ENCODE peak calls at places on chromosomes 5 and 9, in four cellular contexts. C is CD8-positive, alpha-beta T cell; Q is heart left ventricle; J is fibroblast of lung. O is an unnamed sample.

GRCh38 chr5:116938488-116938887 is 363.9 kb upstream of the SEMA6A start:
- DNase-seq in Q (no peak), C (no peak), J (no peak), O (no peak)

GRCh38 chr9:108386859-108387384 is 468.9 kb downstream of the ACTL7B start:
- DNase-seq in C (no peak), Q (no peak), J (peak; percentile 92), O (no peak)

GRCh38 chr9:77772641-77773040 is 124.5 kb upstream of the GNA14 start:
- DNase-seq in Q (no peak), J (no peak), C (no peak), O (no peak)

GRCh38 chr5:56631719-56632118 is 183.6 kb upstream of the MAP3K1 start:
- DNase-seq in C (no peak), J (no peak), Q (no peak), O (no peak)

GRCh38 chr5:113089653-113090335 is 113.2 kb downstream of the DCP2 start:
- DNase-seq in J (peak; percentile 17), Q (no peak), C (no peak), O (no peak)

GRCh38 chr9:36486933-36487481 is 85.7 kb upstream of the MELK start:
- DNase-seq in Q (peak; percentile 58), C (peak; percentile 30), J (no peak), O (peak; percentile 71)

GRCh38 chr9:27967236-27967635 is 394.0 kb upstream of the C9orf72 start:
- DNase-seq in C (no peak), J (no peak), Q (no peak), O (no peak)

GRCh38 chr9:101254733-101255473 is 129.9 kb downstream of the BAAT start:
- DNase-seq in J (no peak), Q (no peak), C (no peak), O (no peak)

GRCh38 chr9:134320195-134320885 is 5.9 kb upstream of the RXRA start:
- DNase-seq in C (no peak), Q (no peak), J (no peak), O (no peak)

GRCh38 chr5:116404001-116404400 is 170.6 kb downstream of the SEMA6A start:
- DNase-seq in C (no peak), Q (no peak), J (no peak), O (no peak)

GRCh38 chr9:35907732-35908483 is 1.4 kb upstream of the SPAAR start:
- DNase-seq in C (no peak), J (peak; percentile 96), Q (peak; percentile 79), O (no peak)

GRCh38 chr9:21801683-21802417 is 586 bp upstream of the MTAP start:
- DNase-seq in C (no peak), Q (peak; percentile 67), J (peak; percentile 88), O (peak; percentile 49)

GRCh38 chr9:130846487-130847305 is 11.6 kb downstream of the ABL1 start:
- DNase-seq in Q (peak; percentile 55), J (peak; percentile 68), C (no peak), O (no peak)

GRCh38 chr9:113770396-113770795 is 105.7 kb upstream of the ZNF618 start:
- DNase-seq in Q (no peak), C (no peak), J (peak; percentile 20), O (no peak)

GRCh38 chr9:38423273-38423938 is 848 bp downstream of the IGFBPL1 start:
- DNase-seq in C (no peak), J (no peak), Q (no peak), O (no peak)
- H3K4me3 ChIP-seq in C (no peak overlapping the region), J (no peak overlapping the region), Q (no peak overlapping the region), O (no peak overlapping the region)

GRCh38 chr9:76576344-76576743 is 117.4 kb downstream of the GCNT1 start:
- DNase-seq in Q (peak; percentile 25), C (peak; percentile 41), J (peak; percentile 70), O (peak; percentile 54)
- H3K27me3 ChIP-seq in Q (no peaks in the 10 kb centered on the region), C (no peaks in the 10 kb centered on the region), J (no peaks in the 10 kb centered on the region), O (no peaks in the 10 kb centered on the region)

GRCh38 chr5:180784497-180785097 is 18.0 kb downstream of the MGAT1 start:
- DNase-seq in J (peak; percentile 89), Q (peak; percentile 83), C (peak; percentile 66), O (no peak)
- TF ChIP-seq CTCF in J (peak; percentile 84), Q (peak; percentile 87), C (peak; percentile 74), O (peak; percentile 77)

GRCh38 chr9:8760000-8760767 is 960.6 kb upstream of the DMAC1 start:
- DNase-seq in Q (no peak), C (no peak), J (no peak), O (no peak)
- H3K4me3 ChIP-seq in Q (no peak overlapping the region), C (no peak overlapping the region), J (no peak overlapping the region), O (no peak overlapping the region)

GRCh38 chr5:1376921-1377320 is 32.0 kb upstream of the CLPTM1L start:
- DNase-seq in C (no peak), Q (no peak), J (no peak), O (no peak)
- H3K27me3 ChIP-seq in C (no peaks in the 10 kb centered on the region), Q (peaks cover 9% of the 10 kb centered on the region), J (no peaks in the 10 kb centered on the region), O (peaks cover 1% of the 10 kb centered on the region)

GRCh38 chr9:99819484-99820329 is 2.0 kb upstream of the NR4A3 start:
- DNase-seq in J (peak; percentile 97), Q (peak; percentile 94), C (peak; percentile 91), O (peak; percentile 97)

GRCh38 chr9:99820330-99821186 is 1.1 kb upstream of the NR4A3 start:
- DNase-seq in Q (peak; percentile 56), J (peak; percentile 95), C (peak; percentile 21), O (no peak)

GRCh38 chr9:99822596-99823391 is 1.1 kb downstream of the NR4A3 start:
- DNase-seq in J (peak; percentile 60), C (peak; percentile 19), Q (peak; percentile 28), O (peak; percentile 45)

GRCh38 chr9:99822096-99822595 is 461 bp downstream of the NR4A3 start:
- DNase-seq in Q (no peak), J (no peak), C (no peak), O (no peak)

GRCh38 chr9:99821187-99822095 is at the start of gene NR4A3:
- DNase-seq in Q (peak; percentile 96), C (peak; percentile 74), J (peak; percentile 99), O (peak; percentile 90)
- TF ChIP-seq CTCF in Q (peak; percentile 35), C (peak; percentile 27), J (peak; percentile 24), O (no peak)